ENCODE peak calls at places on chromosomes 16 and 17, in four cellular contexts. X, T, P and B are unnamed samples.

GRCh38 chr16:29025735-29026134 is 40.9 kb downstream of the LAT start:
- DNase-seq in X (no peak), P (no peak), T (no peak), B (no peak)

GRCh38 chr17:44159519-44160210 is 10.8 kb upstream of the ASB16 start:
- DNase-seq in T (no peak), P (no peak), X (peak; percentile 51), B (no peak)

GRCh38 chr17:82835766-82836512 is 3.9 kb downstream of the ZNF750 start:
- DNase-seq in T (no peak), X (no peak), P (no peak), B (no peak)

GRCh38 chr17:75778861-75779249 is 5.8 kb upstream of the UNK start:
- DNase-seq in X (no peak), T (peak; percentile 66), P (no peak), B (peak; percentile 70)

GRCh38 chr16:83967091-83967490 is 953 bp upstream of the NECAB2 start:
- DNase-seq in T (no peak), X (no peak), P (no peak), B (no peak)

GRCh38 chr16:76676356-76676755 is 399.2 kb downstream of the CNTNAP4 start:
- DNase-seq in X (no peak), T (no peak), P (no peak), B (no peak)

GRCh38 chr16:81711609-81712329 is 67.3 kb upstream of the PLCG2 start:
- DNase-seq in T (no peak), P (peak; percentile 95), X (peak; percentile 94), B (no peak)

GRCh38 chr17:8581002-8581658 is 49.4 kb downstream of the MYH10 start:
- DNase-seq in P (no peak), T (no peak), X (no peak), B (no peak)

GRCh38 chr17:40560592-40561293 is 4.5 kb downstream of the CCR7 start:
- DNase-seq in T (peak; percentile 72), X (peak; percentile 77), P (no peak), B (no peak)

GRCh38 chr17:7213895-7214299 is 5.7 kb downstream of the DLG4 start:
- DNase-seq in P (no peak), T (peak; percentile 75), X (peak; percentile 86), B (peak; percentile 100)

GRCh38 chr17:37221865-37222264 is 153.9 kb upstream of the C17orf78 start:
- DNase-seq in P (no peak), T (no peak), X (no peak), B (no peak)

GRCh38 chr17:28381141-28381825 is 9.8 kb downstream of the SARM1 start:
- DNase-seq in X (peak; percentile 34), P (no peak), T (no peak), B (no peak)

GRCh38 chr17:58960068-58960467 is 146.6 kb downstream of the TRIM37 start:
- DNase-seq in T (no peak), X (peak; percentile 62), P (peak; percentile 77), B (no peak)

GRCh38 chr16:80938035-80938927 is 68.4 kb downstream of the CMC2 start:
- DNase-seq in X (peak; percentile 99), P (peak; percentile 87), T (no peak), B (no peak)

GRCh38 chr17:27834571-27834970 is 34.2 kb upstream of the NOS2 start:
- DNase-seq in X (no peak), T (no peak), P (no peak), B (no peak)

GRCh38 chr16:12425134-12425941 is 378.3 kb downstream of the CPPED1 start:
- DNase-seq in X (no peak), P (no peak), T (no peak), B (no peak)